ENCODE peak calls at places on chromosome 4, in four cellular contexts. S, G, Q and R are unnamed samples.

GRCh38 chr4:141347738-141348524 is 127.2 kb downstream of the ZNF330 start:
- DNase-seq in S (no peak), G (no peak), Q (no peak), R (no peak)

GRCh38 chr4:69196209-69196965 is 18.2 kb downstream of the UGT2B11 start:
- DNase-seq in S (no peak), G (no peak), Q (no peak), R (no peak)

GRCh38 chr4:166887457-166887856 is 346.8 kb downstream of the SPOCK3 start:
- DNase-seq in S (no peak), G (no peak), Q (no peak), R (no peak)

GRCh38 chr4:119526786-119527550 is 101.6 kb downstream of the PDE5A start:
- DNase-seq in S (no peak), G (no peak), Q (no peak), R (no peak)

GRCh38 chr4:80171251-80171650 is 26.1 kb upstream of the PRDM8 start:
- DNase-seq in S (no peak), G (no peak), Q (no peak), R (no peak)

GRCh38 chr4:146407669-146408084 is 114.1 kb downstream of the SLC10A7 start:
- DNase-seq in S (no peak), G (no peak), Q (no peak), R (no peak)

GRCh38 chr4:120691536-120691935 is 231.0 kb downstream of the PRDM5 start:
- DNase-seq in S (no peak), G (no peak), Q (no peak), R (no peak)

GRCh38 chr4:71195932-71196331 is 142.9 kb upstream of the SLC4A4 start:
- DNase-seq in S (peak), G (no peak), Q (no peak), R (no peak)

GRCh38 chr4:80307183-80307735 is 28.3 kb upstream of the CFAP299 start:
- DNase-seq in S (no peak), G (no peak), Q (no peak), R (no peak)

GRCh38 chr4:118752551-118752950 is 67.4 kb downstream of the METTL14 start:
- DNase-seq in S (no peak), G (no peak), Q (no peak), R (no peak)

GRCh38 chr4:102535398-102536082 is 34.4 kb downstream of the NFKB1 start:
- DNase-seq in S (no peak), G (no peak), Q (no peak), R (no peak)

GRCh38 chr4:159966741-159967140 is 863.9 kb downstream of the RAPGEF2 start:
- DNase-seq in S (no peak), G (no peak), Q (no peak), R (no peak)

DNA sequence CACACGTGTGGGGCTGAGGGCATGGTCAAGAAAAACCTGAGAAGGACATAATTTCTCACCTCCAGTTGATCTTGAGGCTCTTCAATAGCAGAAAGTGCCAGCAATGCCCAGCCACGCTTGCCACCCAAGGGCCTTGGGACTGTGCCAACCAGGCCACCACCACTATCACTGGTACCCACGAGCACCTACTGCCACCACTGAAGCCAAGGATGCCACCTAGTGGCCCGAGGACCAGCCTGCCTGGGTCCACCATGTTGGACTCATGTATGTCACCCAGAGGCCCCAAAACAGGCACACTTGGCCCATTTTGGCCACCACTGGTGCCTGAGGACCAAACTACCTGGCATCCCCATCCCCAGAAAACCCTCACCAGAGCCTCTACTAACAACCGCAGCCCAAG is 191.8 kb downstream of the ADAM29 start:
- DNase-seq in S (peak), G (no peak), Q (no peak), R (no peak)
- TF ChIP-seq CTCF in S (peak), G (no peak), Q (no peak), R (no peak)

DNA sequence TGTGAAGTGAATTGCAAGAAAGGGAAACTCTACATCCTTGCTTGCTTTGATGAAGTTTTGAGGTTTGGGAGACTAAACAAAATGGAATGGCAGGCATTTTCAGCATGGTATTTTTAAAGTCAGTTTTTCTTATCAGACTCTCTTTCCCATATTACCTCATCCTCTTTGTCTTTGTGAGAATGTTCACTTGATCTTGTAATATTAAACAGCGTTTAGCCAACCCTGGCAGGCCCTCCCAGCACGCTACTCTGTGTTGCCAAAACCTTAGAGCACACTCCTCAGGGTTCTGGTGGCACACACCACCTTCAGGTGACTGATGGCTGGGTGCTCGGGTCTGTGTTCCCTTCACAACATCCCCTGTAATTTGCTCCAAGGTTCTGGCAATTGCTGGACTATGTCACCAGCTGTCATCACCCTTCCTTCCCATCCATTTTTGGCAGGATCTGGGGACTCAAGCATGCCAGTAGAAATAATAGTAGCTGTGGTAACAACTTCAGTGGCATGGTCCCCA is 273.3 kb downstream of the DCTD start:
- DNase-seq in S (no peak), G (peak), Q (no peak), R (no peak)
- TF ChIP-seq CTCF in S (no peak), G (no peak), Q (no peak), R (no peak)

GRCh38 chr4:168633474-168633873 is 136.6 kb downstream of the PALLD start:
- DNase-seq in S (no peak), G (no peak), Q (no peak), R (no peak)
- TF ChIP-seq CTCF in S (no peak), G (no peak), Q (no peak), R (no peak)

DNA sequence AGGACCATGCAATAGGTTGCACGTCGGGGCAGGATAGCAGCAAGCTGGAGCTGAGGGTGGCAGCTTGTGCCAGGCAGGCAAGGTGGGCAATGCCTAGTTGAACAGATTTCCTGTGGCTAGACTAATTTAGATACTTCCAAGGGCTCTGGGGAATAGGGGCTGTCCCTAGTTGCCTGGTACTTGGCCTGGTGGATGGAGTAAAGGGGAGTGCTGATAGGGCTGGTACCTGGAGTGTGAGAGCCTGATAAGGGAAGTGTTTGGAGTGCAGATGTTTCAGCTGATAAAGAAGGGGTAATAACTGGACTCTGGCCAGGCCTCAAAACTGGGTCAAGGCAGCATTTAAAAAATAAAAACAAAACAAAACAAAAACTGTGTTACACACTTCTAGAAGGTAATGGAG is 665.5 kb downstream of the CCSER1 start:
- DNase-seq in S (no peak), G (no peak), Q (no peak), R (no peak)
- TF ChIP-seq CTCF in S (no peak), G (no peak), Q (no peak), R (no peak)